ENCODE peak calls at places on chromosome 20, in five cellular contexts. One of them, this sample, is unnamed.

GRCh38 chr20:1841554-1842140 is 53.6 kb upstream of the SIRPA start:
- DNase-seq in H54: no peak
- DNase-seq in T-cell: no peak
- DNase-seq in prostate gland: peak
- DNase-seq in occipital lobe: peak
- DNase-seq in this sample: no peak

GRCh38 chr20:21109144-21109543 is 3.0 kb upstream of the LINC00237 start:
- DNase-seq in occipital lobe: no peak
- DNase-seq in T-cell: no peak
- DNase-seq in H54: no peak
- DNase-seq in prostate gland: no peak
- DNase-seq in this sample: no peak

GRCh38 chr20:44720994-44721784 is 6.0 kb downstream of the CCN5 start:
- DNase-seq in T-cell: no peak
- DNase-seq in prostate gland: no peak
- DNase-seq in occipital lobe: no peak
- DNase-seq in H54: no peak
- DNase-seq in this sample: no peak

GRCh38 chr20:6037082-6037481 is 16.8 kb downstream of the LRRN4 start:
- DNase-seq in H54: no peak
- DNase-seq in T-cell: no peak
- DNase-seq in occipital lobe: no peak
- DNase-seq in prostate gland: no peak
- DNase-seq in this sample: no peak

GRCh38 chr20:38165089-38165965 is at the start of gene TGM2:
- DNase-seq in prostate gland: peak
- DNase-seq in H54: peak
- DNase-seq in T-cell: peak
- DNase-seq in occipital lobe: no peak
- DNase-seq in this sample: peak

GRCh38 chr20:44748005-44748370 is 2.3 kb downstream of the KCNK15 start:
- DNase-seq in H54: no peak
- DNase-seq in T-cell: no peak
- DNase-seq in prostate gland: no peak
- DNase-seq in occipital lobe: no peak
- DNase-seq in this sample: no peak

GRCh38 chr20:14488756-14489479 is 151.5 kb upstream of the FLRT3 start:
- DNase-seq in prostate gland: no peak
- DNase-seq in H54: no peak
- DNase-seq in occipital lobe: no peak
- DNase-seq in T-cell: no peak
- DNase-seq in this sample: no peak

GRCh38 chr20:59014680-59015389 is 4.4 kb upstream of the TUBB1 start:
- DNase-seq in H54: no peak
- DNase-seq in occipital lobe: no peak
- DNase-seq in T-cell: no peak
- DNase-seq in prostate gland: no peak
- DNase-seq in this sample: no peak

GRCh38 chr20:2065111-2065510 is 36.5 kb upstream of the STK35 start:
- DNase-seq in T-cell: no peak
- DNase-seq in H54: no peak
- DNase-seq in prostate gland: no peak
- DNase-seq in occipital lobe: no peak
- DNase-seq in this sample: no peak

GRCh38 chr20:31674895-31675827 is 37.4 kb downstream of the COX4I2 start:
- DNase-seq in prostate gland: no peak
- DNase-seq in H54: peak
- DNase-seq in T-cell: peak
- DNase-seq in occipital lobe: peak
- DNase-seq in this sample: peak

GRCh38 chr20:19692685-19693119 is 65.4 kb upstream of the RIN2 start:
- DNase-seq in occipital lobe: peak
- DNase-seq in prostate gland: peak
- DNase-seq in T-cell: peak
- DNase-seq in H54: peak
- DNase-seq in this sample: peak

GRCh38 chr20:11132819-11133341 is 459.1 kb upstream of the JAG1 start:
- DNase-seq in occipital lobe: no peak
- DNase-seq in prostate gland: no peak
- DNase-seq in H54: no peak
- DNase-seq in T-cell: no peak
- DNase-seq in this sample: no peak

GRCh38 chr20:36819662-36820061 is 46.1 kb upstream of the DSN1 start:
- DNase-seq in T-cell: no peak
- DNase-seq in prostate gland: no peak
- DNase-seq in occipital lobe: no peak
- DNase-seq in H54: no peak
- DNase-seq in this sample: peak

GRCh38 chr20:62845818-62846527 is 15.6 kb downstream of the TCFL5 start:
- DNase-seq in occipital lobe: peak
- DNase-seq in prostate gland: no peak
- DNase-seq in T-cell: no peak
- DNase-seq in H54: no peak
- DNase-seq in this sample: no peak

GRCh38 chr20:10634190-10634589 is 39.6 kb downstream of the JAG1 start:
- DNase-seq in T-cell: no peak
- DNase-seq in H54: no peak
- DNase-seq in prostate gland: no peak
- DNase-seq in occipital lobe: no peak
- DNase-seq in this sample: no peak

GRCh38 chr20:32672982-32673727 is 586 bp downstream of the C20orf203 start:
- DNase-seq in H54: no peak
- DNase-seq in occipital lobe: no peak
- DNase-seq in prostate gland: no peak
- DNase-seq in T-cell: peak
- DNase-seq in this sample: no peak

GRCh38 chr20:64228751-64229518 is 26.6 kb upstream of the PCMTD2 start:
- DNase-seq in T-cell: no peak
- DNase-seq in prostate gland: no peak
- DNase-seq in H54: no peak
- DNase-seq in occipital lobe: no peak
- DNase-seq in this sample: no peak

GRCh38 chr20:49907405-49908257 is 7.7 kb downstream of the SPATA2 start:
- DNase-seq in occipital lobe: no peak
- DNase-seq in prostate gland: no peak
- DNase-seq in T-cell: no peak
- DNase-seq in H54: no peak
- DNase-seq in this sample: no peak

GRCh38 chr20:59751075-59751711 is 146.9 kb downstream of the PHACTR3 start:
- DNase-seq in occipital lobe: peak
- DNase-seq in T-cell: no peak
- DNase-seq in prostate gland: peak
- DNase-seq in H54: peak
- DNase-seq in this sample: peak

GRCh38 chr20:4170621-4171537 is 155.5 kb upstream of the RNF24 start:
- DNase-seq in occipital lobe: peak
- DNase-seq in T-cell: no peak
- DNase-seq in prostate gland: peak
- DNase-seq in H54: no peak
- DNase-seq in this sample: no peak

GRCh38 chr20:16528078-16528477 is 45.2 kb downstream of the KIF16B start:
- DNase-seq in occipital lobe: peak
- DNase-seq in prostate gland: peak
- DNase-seq in T-cell: no peak
- DNase-seq in H54: peak
- DNase-seq in this sample: no peak

GRCh38 chr20:58905236-58905635 is 52.7 kb downstream of the GNAS start:
- DNase-seq in H54: no peak
- DNase-seq in prostate gland: no peak
- DNase-seq in occipital lobe: no peak
- DNase-seq in T-cell: no peak
- DNase-seq in this sample: peak

GRCh38 chr20:36219671-36220220 is 16.5 kb upstream of the AAR2 start:
- DNase-seq in H54: no peak
- DNase-seq in T-cell: no peak
- DNase-seq in occipital lobe: no peak
- DNase-seq in prostate gland: no peak
- DNase-seq in this sample: no peak

GRCh38 chr20:25399038-25399430 is 8.4 kb upstream of the ABHD12 start:
- DNase-seq in occipital lobe: peak
- DNase-seq in prostate gland: peak
- DNase-seq in T-cell: no peak
- DNase-seq in H54: peak
- DNase-seq in this sample: peak

This sample was measured in thyroid gland.